ENCODE peak calls at places on chromosomes 6 and 20, in five cellular contexts. One of them, this sample, is unnamed.

GRCh38 chr6:135686784-135687301 is 164.7 kb upstream of the PDE7B start:
- DNase-seq in H9: no peak
- DNase-seq in mesenchymal stem cell: peak; percentile 32
- DNase-seq in neuronal stem cell: no peak
- DNase-seq in H1: no peak
- DNase-seq in this sample: no peak

GRCh38 chr6:26611599-26611998 is 14.8 kb downstream of the ABT1 start:
- DNase-seq in H9: no peak
- DNase-seq in mesenchymal stem cell: no peak
- DNase-seq in neuronal stem cell: no peak
- DNase-seq in H1: no peak
- DNase-seq in this sample: no peak

GRCh38 chr6:97059473-97059872 is 134.9 kb downstream of the KLHL32 start:
- DNase-seq in H9: no peak
- DNase-seq in mesenchymal stem cell: peak; percentile 50
- DNase-seq in neuronal stem cell: no peak
- DNase-seq in H1: no peak
- DNase-seq in this sample: peak; percentile 56

GRCh38 chr20:48889155-48889790 is 32.2 kb upstream of the ARFGEF2 start:
- DNase-seq in H9: no peak
- DNase-seq in mesenchymal stem cell: no peak
- DNase-seq in neuronal stem cell: no peak
- DNase-seq in H1: no peak
- DNase-seq in this sample: no peak

GRCh38 chr20:58224097-58224496 is 4.4 kb downstream of the ANKRD60 start:
- DNase-seq in H9: no peak
- DNase-seq in mesenchymal stem cell: no peak
- DNase-seq in neuronal stem cell: no peak
- DNase-seq in H1: no peak
- DNase-seq in this sample: no peak

GRCh38 chr20:14775778-14776177 is 438.4 kb upstream of the FLRT3 start:
- DNase-seq in H9: no peak
- DNase-seq in mesenchymal stem cell: peak; percentile 22
- DNase-seq in neuronal stem cell: no peak
- DNase-seq in H1: no peak
- DNase-seq in this sample: peak; percentile 63

GRCh38 chr6:100269189-100269588 is 195.5 kb downstream of the SIM1 start:
- DNase-seq in H9: no peak
- DNase-seq in mesenchymal stem cell: peak; percentile 37
- DNase-seq in neuronal stem cell: no peak
- DNase-seq in H1: no peak
- DNase-seq in this sample: peak; percentile 22

GRCh38 chr6:133817460-133818047 is 71.4 kb upstream of the TCF21 start:
- DNase-seq in H9: peak; percentile 74
- DNase-seq in mesenchymal stem cell: no peak
- DNase-seq in neuronal stem cell: no peak
- DNase-seq in H1: peak; percentile 61
- DNase-seq in this sample: peak; percentile 60

GRCh38 chr6:21882066-21882465 is 288.5 kb downstream of the SOX4 start:
- DNase-seq in H9: no peak
- DNase-seq in mesenchymal stem cell: no peak
- DNase-seq in neuronal stem cell: no peak
- DNase-seq in H1: no peak
- DNase-seq in this sample: no peak

GRCh38 chr6:31888281-31889258 is 8.9 kb downstream of the EHMT2 start:
- DNase-seq in H9: peak; percentile 52
- DNase-seq in mesenchymal stem cell: no peak
- DNase-seq in neuronal stem cell: no peak
- DNase-seq in H1: no peak
- DNase-seq in this sample: no peak

GRCh38 chr6:13077117-13077516 is 251.2 kb downstream of the TBC1D7 start:
- DNase-seq in H9: no peak
- DNase-seq in mesenchymal stem cell: no peak
- DNase-seq in neuronal stem cell: no peak
- DNase-seq in H1: no peak
- DNase-seq in this sample: no peak

GRCh38 chr20:13868331-13868730 is 83.5 kb downstream of the NDUFAF5 start:
- DNase-seq in H9: no peak
- DNase-seq in mesenchymal stem cell: no peak
- DNase-seq in neuronal stem cell: no peak
- DNase-seq in H1: no peak
- DNase-seq in this sample: peak; percentile 36

GRCh38 chr6:22785036-22785435 is 215.7 kb downstream of the HDGFL1 start:
- DNase-seq in H9: no peak
- DNase-seq in mesenchymal stem cell: no peak
- DNase-seq in neuronal stem cell: peak; percentile 52
- DNase-seq in H1: no peak
- DNase-seq in this sample: no peak

GRCh38 chr20:61502433-61502832 is 250.4 kb downstream of the CDH4 start:
- DNase-seq in H9: no peak
- DNase-seq in mesenchymal stem cell: peak; percentile 51
- DNase-seq in neuronal stem cell: no peak
- DNase-seq in H1: no peak
- DNase-seq in this sample: no peak

GRCh38 chr6:63574554-63574900 is 2.2 kb downstream of the LOC128125822 start:
- DNase-seq in H9: no peak
- DNase-seq in mesenchymal stem cell: no peak
- DNase-seq in neuronal stem cell: no peak
- DNase-seq in H1: no peak
- DNase-seq in this sample: no peak

GRCh38 chr20:8309638-8310037 is 177.6 kb downstream of the PLCB1 start:
- DNase-seq in H9: peak; percentile 32
- DNase-seq in mesenchymal stem cell: no peak
- DNase-seq in neuronal stem cell: peak; percentile 72
- DNase-seq in H1: no peak
- DNase-seq in this sample: peak; percentile 12

GRCh38 chr6:117920493-117920845 is 13.4 kb downstream of the SLC35F1 start:
- DNase-seq in H9: no peak
- DNase-seq in mesenchymal stem cell: no peak
- DNase-seq in neuronal stem cell: no peak
- DNase-seq in H1: no peak
- DNase-seq in this sample: no peak

GRCh38 chr20:4087923-4088322 is 72.6 kb upstream of the RNF24 start:
- DNase-seq in H9: no peak
- DNase-seq in mesenchymal stem cell: peak; percentile 33
- DNase-seq in neuronal stem cell: no peak
- DNase-seq in H1: no peak
- DNase-seq in this sample: peak; percentile 32

GRCh38 chr20:4088766-4089165 is 73.4 kb upstream of the RNF24 start:
- DNase-seq in H9: no peak
- DNase-seq in mesenchymal stem cell: no peak
- DNase-seq in neuronal stem cell: no peak
- DNase-seq in H1: no peak
- DNase-seq in this sample: no peak

GRCh38 chr20:4090756-4091331 is 75.5 kb upstream of the RNF24 start:
- DNase-seq in H9: no peak
- DNase-seq in mesenchymal stem cell: peak; percentile 98
- DNase-seq in neuronal stem cell: no peak
- DNase-seq in H1: no peak
- DNase-seq in this sample: peak; percentile 49

GRCh38 chr20:4092136-4092479 is 76.8 kb upstream of the RNF24 start:
- DNase-seq in H9: no peak
- DNase-seq in mesenchymal stem cell: no peak
- DNase-seq in neuronal stem cell: no peak
- DNase-seq in H1: no peak
- DNase-seq in this sample: no peak

GRCh38 chr20:4091332-4092135 is 76.2 kb upstream of the RNF24 start:
- DNase-seq in H9: peak; percentile 83
- DNase-seq in mesenchymal stem cell: peak; percentile 98
- DNase-seq in neuronal stem cell: peak; percentile 56
- DNase-seq in H1: no peak
- DNase-seq in this sample: peak; percentile 49
- H2BK12ac ChIP-seq in H9: no peak overlapping the region
- H2BK12ac ChIP-seq in mesenchymal stem cell: peak overlapping the region; percentile 69
- H2BK12ac ChIP-seq in neuronal stem cell: no peak overlapping the region
- H2BK12ac ChIP-seq in H1: no peak overlapping the region
- H2BK12ac ChIP-seq in this sample: no peak overlapping the region

GRCh38 chr6:49664817-49665216 is 28.2 kb upstream of the RHAG start:
- DNase-seq in H9: no peak
- DNase-seq in mesenchymal stem cell: no peak
- DNase-seq in neuronal stem cell: no peak
- DNase-seq in H1: no peak
- DNase-seq in this sample: no peak

GRCh38 chr6:49666480-49666879 is 29.8 kb upstream of the RHAG start:
- DNase-seq in H9: no peak
- DNase-seq in mesenchymal stem cell: no peak
- DNase-seq in neuronal stem cell: no peak
- DNase-seq in H1: no peak
- DNase-seq in this sample: no peak

GRCh38 chr6:49666930-49667369 is 30.3 kb upstream of the RHAG start:
- DNase-seq in H9: no peak
- DNase-seq in mesenchymal stem cell: no peak
- DNase-seq in neuronal stem cell: no peak
- DNase-seq in H1: no peak
- DNase-seq in this sample: no peak

GRCh38 chr6:49662877-49663231 is 26.2 kb upstream of the RHAG start:
- DNase-seq in H9: no peak
- DNase-seq in mesenchymal stem cell: peak; percentile 38
- DNase-seq in neuronal stem cell: no peak
- DNase-seq in H1: no peak
- DNase-seq in this sample: peak; percentile 84

DNA sequence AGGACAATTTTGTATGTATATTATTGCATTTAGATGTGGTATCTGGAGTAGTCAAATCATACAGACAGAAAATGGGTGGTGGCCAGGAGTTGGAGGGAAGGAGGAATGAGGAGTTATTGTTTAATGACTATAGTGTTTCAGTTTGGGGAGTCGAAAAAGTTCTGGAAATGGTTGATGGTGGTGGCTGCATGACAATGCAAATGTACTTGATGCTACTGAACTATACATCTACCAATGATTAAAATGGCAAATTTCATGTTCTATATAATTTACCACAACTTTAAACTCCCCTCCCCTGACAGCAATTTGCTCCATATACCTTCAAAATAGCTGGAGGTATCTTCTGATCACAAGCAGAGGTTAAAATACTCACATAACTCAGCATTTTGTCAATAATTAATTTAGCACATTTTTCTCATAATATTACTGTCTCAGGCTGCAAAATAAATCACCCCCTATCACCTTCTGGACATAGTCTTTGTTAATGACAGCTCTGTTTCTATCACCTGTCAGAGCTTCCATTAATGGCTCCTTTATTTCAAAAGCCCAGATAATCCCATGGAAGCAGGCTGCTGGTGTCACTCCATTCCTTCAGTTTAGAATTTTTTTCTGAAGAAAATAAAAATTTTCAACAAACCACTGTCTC is 25.7 kb upstream of the RHAG start:
- DNase-seq in H9: no peak
- DNase-seq in mesenchymal stem cell: no peak
- DNase-seq in neuronal stem cell: no peak
- DNase-seq in H1: no peak
- DNase-seq in this sample: no peak
- H2BK12ac ChIP-seq in H9: no peak overlapping the region
- H2BK12ac ChIP-seq in mesenchymal stem cell: no peak overlapping the region
- H2BK12ac ChIP-seq in neuronal stem cell: no peak overlapping the region
- H2BK12ac ChIP-seq in H1: no peak overlapping the region
- H2BK12ac ChIP-seq in this sample: no peak overlapping the region

GRCh38 chr6:113651120-113651519 is 206.0 kb upstream of the MARCKS start:
- DNase-seq in H9: no peak
- DNase-seq in mesenchymal stem cell: no peak
- DNase-seq in neuronal stem cell: no peak
- DNase-seq in H1: no peak
- DNase-seq in this sample: no peak

GRCh38 chr6:113649276-113649675 is 207.9 kb upstream of the MARCKS start:
- DNase-seq in H9: no peak
- DNase-seq in mesenchymal stem cell: no peak
- DNase-seq in neuronal stem cell: no peak
- DNase-seq in H1: no peak
- DNase-seq in this sample: peak; percentile 32

GRCh38 chr6:113648698-113649097 is 208.4 kb upstream of the MARCKS start:
- DNase-seq in H9: no peak
- DNase-seq in mesenchymal stem cell: no peak
- DNase-seq in neuronal stem cell: no peak
- DNase-seq in H1: no peak
- DNase-seq in this sample: no peak

GRCh38 chr6:113650610-113650979 is 206.6 kb upstream of the MARCKS start:
- DNase-seq in H9: no peak
- DNase-seq in mesenchymal stem cell: no peak
- DNase-seq in neuronal stem cell: no peak
- DNase-seq in H1: no peak
- DNase-seq in this sample: no peak

DNA sequence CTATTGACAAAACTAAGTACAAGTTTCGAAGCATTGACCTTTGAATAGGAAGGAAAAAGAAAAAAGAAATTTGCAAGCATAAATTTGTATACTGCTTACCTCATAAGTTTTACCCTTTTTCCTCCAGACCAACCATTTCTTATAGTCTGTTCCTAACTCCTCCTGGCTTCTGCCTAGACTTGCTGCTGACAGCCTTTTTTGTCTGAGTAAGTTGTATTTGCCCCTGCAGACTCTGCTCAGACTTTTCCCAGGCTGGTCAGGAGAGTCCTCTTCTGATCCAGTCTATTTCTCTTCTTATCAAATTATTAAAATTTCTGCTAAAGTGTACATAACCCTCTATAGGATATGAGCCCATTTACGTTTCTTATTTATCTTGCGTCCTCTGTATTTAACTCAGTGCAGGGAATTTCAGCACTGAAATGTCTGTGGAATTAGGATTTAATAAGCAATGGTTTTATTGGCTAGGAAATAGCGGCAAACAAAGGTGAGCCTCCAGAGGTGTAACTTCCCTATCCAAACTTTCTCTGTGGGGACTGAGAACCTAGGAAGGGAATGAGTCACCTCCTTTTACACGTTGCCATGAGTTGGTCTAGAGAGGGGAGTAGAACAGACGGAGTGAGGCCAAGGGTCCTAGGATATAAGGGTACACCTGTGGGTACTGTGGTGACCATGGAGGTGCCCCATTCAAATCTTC is 207.1 kb upstream of the MARCKS start:
- DNase-seq in H9: no peak
- DNase-seq in mesenchymal stem cell: no peak
- DNase-seq in neuronal stem cell: no peak
- DNase-seq in H1: no peak
- DNase-seq in this sample: no peak
- H2BK12ac ChIP-seq in H9: no peak overlapping the region
- H2BK12ac ChIP-seq in mesenchymal stem cell: no peak overlapping the region
- H2BK12ac ChIP-seq in neuronal stem cell: no peak overlapping the region
- H2BK12ac ChIP-seq in H1: no peak overlapping the region
- H2BK12ac ChIP-seq in this sample: no peak overlapping the region

DNA sequence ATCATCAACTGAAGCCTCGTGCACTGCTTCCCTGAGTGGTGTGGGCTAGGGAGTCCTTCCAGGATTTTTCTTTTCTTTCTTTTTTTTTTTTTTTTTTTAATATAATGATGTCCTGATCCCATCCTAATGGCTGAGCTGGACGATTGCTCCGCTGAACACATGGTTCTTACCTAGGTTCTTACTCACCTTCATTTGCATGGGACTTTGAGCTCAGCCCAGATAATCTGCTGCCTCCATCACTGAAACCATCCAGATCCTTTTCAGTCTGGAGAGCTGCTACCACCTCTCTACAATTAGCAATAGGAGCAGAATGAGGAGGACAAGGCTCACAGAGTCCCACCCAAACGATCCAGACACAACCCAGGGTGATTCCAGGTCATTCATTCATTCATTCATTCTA is 246.4 kb upstream of the RREB1 start:
- DNase-seq in H9: no peak
- DNase-seq in mesenchymal stem cell: no peak
- DNase-seq in neuronal stem cell: no peak
- DNase-seq in H1: no peak
- DNase-seq in this sample: no peak
- H2BK12ac ChIP-seq in H9: no peak overlapping the region
- H2BK12ac ChIP-seq in mesenchymal stem cell: no peak overlapping the region
- H2BK12ac ChIP-seq in neuronal stem cell: no peak overlapping the region
- H2BK12ac ChIP-seq in H1: no peak overlapping the region
- H2BK12ac ChIP-seq in this sample: no peak overlapping the region

This sample was measured in trophoblast cell.